ENCODE peak calls at places on chromosomes 13 and 19, in four cellular contexts. F is Peyer's patch; B is heart right ventricle; C is CD4-positive, alpha-beta T cell. N is an unnamed sample.

GRCh38 chr13:33218020-33218419 is 67.5 kb downstream of the STARD13 start:
- DNase-seq in F (no peak), B (no peak), C (no peak), N (no peak)

GRCh38 chr13:111043575-111043982 is 71.5 kb upstream of the ARHGEF7 start:
- DNase-seq in F (no peak), B (peak), C (no peak), N (no peak)

GRCh38 chr13:98482476-98483444 is 94.1 kb downstream of the STK24 start:
- DNase-seq in F (peak), B (peak), C (no peak), N (no peak)

GRCh38 chr19:7295912-7296486 is 1.8 kb upstream of the INSR start:
- DNase-seq in F (no peak), B (no peak), C (no peak), N (no peak)

GRCh38 chr19:37986048-37986750 is 79.2 kb downstream of the SIPA1L3 start:
- DNase-seq in F (no peak), B (no peak), C (no peak), N (no peak)

GRCh38 chr19:31099470-31100190 is 249.6 kb downstream of the TSHZ3 start:
- DNase-seq in F (no peak), B (no peak), C (no peak), N (no peak)

GRCh38 chr13:93535256-93535655 is 308.6 kb downstream of the GPC6 start:
- DNase-seq in F (no peak), B (no peak), C (no peak), N (no peak)

GRCh38 chr13:49821216-49821820 is 28.8 kb upstream of the KPNA3 start:
- DNase-seq in F (no peak), B (no peak), C (no peak), N (no peak)

GRCh38 chr13:104779311-104779710 is 1713.1 kb upstream of the SLC10A2 start:
- DNase-seq in F (no peak), B (no peak), C (no peak), N (no peak)

GRCh38 chr13:69274231-69274630 is 833.4 kb upstream of the ATXN8OS start:
- DNase-seq in F (no peak), B (no peak), C (no peak), N (no peak)

GRCh38 chr19:27966390-27966816 is 1246.5 kb downstream of the UQCRFS1 start:
- DNase-seq in F (no peak), B (no peak), C (no peak), N (no peak)

GRCh38 chr19:29687244-29687896 is 22.1 kb downstream of the PLEKHF1 start:
- DNase-seq in F (no peak), B (no peak), C (no peak), N (no peak)

GRCh38 chr19:13974073-13974472 is 21.8 kb downstream of the DCAF15 start:
- DNase-seq in F (peak), B (no peak), C (no peak), N (no peak)

GRCh38 chr19:45773384-45773783 is 4.3 kb upstream of the SIX5 start:
- DNase-seq in F (no peak), B (no peak), C (no peak), N (no peak)

GRCh38 chr13:102089177-102089576 is 312.7 kb downstream of the FGF14 start:
- DNase-seq in F (no peak), B (no peak), C (no peak), N (no peak)

GRCh38 chr13:92461402-92461801 is 765.2 kb upstream of the GPC6 start:
- DNase-seq in F (no peak), B (no peak), C (no peak), N (no peak)

GRCh38 chr19:14091885-14092462 is 1.4 kb upstream of the SAMD1 start:
- DNase-seq in F (peak), B (no peak), C (no peak), N (no peak)

GRCh38 chr19:4519521-4520277 is 1.4 kb upstream of the PLIN4 start:
- DNase-seq in F (no peak), B (peak), C (no peak), N (no peak)

GRCh38 chr19:17296976-17297375 is 6.2 kb downstream of the ABHD8 start:
- DNase-seq in F (no peak), B (no peak), C (no peak), N (no peak)

GRCh38 chr13:113777311-113778260 is 18.6 kb downstream of the TMEM255B start:
- DNase-seq in F (no peak), B (no peak), C (no peak), N (peak)

GRCh38 chr13:30866692-30867669 is 39.1 kb upstream of the MEDAG start:
- DNase-seq in F (no peak), B (no peak), C (no peak), N (no peak)

GRCh38 chr19:16160943-16161560 is 12.3 kb downstream of the CIB3 start:
- DNase-seq in F (no peak), B (no peak), C (no peak), N (no peak)

GRCh38 chr19:31639306-31639705 is 290.1 kb upstream of the TSHZ3 start:
- DNase-seq in F (no peak), B (no peak), C (no peak), N (no peak)

GRCh38 chr13:53260594-53260993 is 232.0 kb downstream of the OLFM4 start:
- DNase-seq in F (no peak), B (no peak), C (no peak), N (no peak)

GRCh38 chr19:29119582-29119981 is 93.4 kb downstream of the UQCRFS1 start:
- DNase-seq in F (no peak), B (no peak), C (no peak), N (no peak)

DNA sequence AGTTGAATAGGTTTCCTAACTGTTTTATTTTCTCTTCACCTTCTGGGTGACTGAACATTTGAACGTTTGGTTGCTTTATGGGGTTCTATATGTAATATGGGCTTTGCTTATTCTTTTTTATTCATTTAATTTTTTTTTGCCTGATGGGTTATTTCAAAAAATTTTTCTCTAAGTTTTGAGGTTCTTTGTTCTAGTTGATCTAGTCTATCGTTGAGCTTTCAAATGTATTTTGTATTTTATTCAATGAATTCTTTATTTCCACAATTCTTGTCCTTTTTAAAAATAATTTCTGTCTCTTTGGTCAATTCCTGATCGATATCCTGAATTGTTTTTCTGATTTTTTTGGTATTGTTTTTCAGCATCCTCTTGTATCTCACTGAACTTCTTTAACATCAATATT is 239.5 kb upstream of the PCDH9 start:
- DNase-seq in F (no peak), B (no peak), C (no peak), N (no peak)
- TF ChIP-seq CTCF in F (no peak), B (no peak), C (no peak), N (no peak)

GRCh38 chr19:33736158-33736557 is 60.5 kb upstream of the KCTD15 start:
- DNase-seq in F (no peak), B (no peak), C (no peak), N (no peak)
- TF ChIP-seq CTCF in F (no peak), B (no peak), C (no peak), N (no peak)

GRCh38 chr13:45325806-45326205 is 15.2 kb downstream of the TPT1 start:
- DNase-seq in F (no peak), B (peak), C (no peak), N (no peak)

GRCh38 chr13:45328661-45329105 is 12.3 kb downstream of the TPT1 start:
- DNase-seq in F (no peak), B (no peak), C (no peak), N (no peak)

GRCh38 chr13:45331981-45332830 is 8.8 kb downstream of the TPT1 start:
- DNase-seq in F (no peak), B (no peak), C (no peak), N (no peak)

GRCh38 chr13:45331123-45331619 is 9.8 kb downstream of the TPT1 start:
- DNase-seq in F (no peak), B (no peak), C (no peak), N (no peak)

GRCh38 chr13:45327253-45327954 is 13.6 kb downstream of the TPT1 start:
- DNase-seq in F (no peak), B (no peak), C (no peak), N (no peak)
- TF ChIP-seq CTCF in F (no peak), B (no peak), C (no peak), N (no peak)

DNA sequence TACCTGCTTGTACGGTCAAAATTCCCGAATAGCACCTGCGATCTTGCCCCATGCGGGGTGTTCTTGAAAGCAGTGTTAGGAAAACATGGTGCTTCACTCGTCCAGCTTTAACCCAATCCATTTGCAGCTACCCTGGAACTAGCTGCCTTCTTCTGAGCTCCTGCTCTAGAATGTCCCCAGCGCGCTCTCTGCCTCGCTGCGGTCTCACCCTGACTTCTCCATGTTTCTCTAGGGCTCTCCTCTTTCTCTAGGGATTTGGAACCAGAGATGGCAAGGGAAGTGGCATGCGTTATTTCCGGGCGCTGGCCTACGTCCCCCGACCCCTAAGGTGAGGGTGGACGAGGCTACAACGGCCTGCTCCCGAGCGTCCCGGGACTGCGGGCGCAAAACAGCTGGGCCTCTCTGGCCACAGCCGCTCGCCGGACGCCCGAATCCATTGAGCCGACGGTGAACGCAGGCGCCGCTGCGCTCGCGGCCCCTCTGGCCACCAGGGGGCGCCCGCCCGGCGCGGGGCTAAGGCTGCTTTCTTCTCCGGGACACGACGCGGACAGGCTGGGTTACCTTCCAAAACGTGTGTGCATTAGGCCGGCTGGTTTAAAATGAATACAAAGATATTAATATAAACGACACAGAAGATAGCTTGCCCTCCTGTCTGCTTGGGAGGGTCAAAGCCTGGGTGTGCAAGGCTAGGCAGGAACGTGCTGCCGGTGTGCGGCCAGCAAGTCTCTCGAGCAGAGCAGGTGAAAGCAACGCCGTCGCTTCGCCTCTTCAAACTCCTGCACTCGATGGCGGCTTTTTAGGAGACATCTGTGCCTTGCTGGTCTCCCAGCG is 1.8 kb upstream of the SPRY2 start:
- DNase-seq in F (peak), B (peak), C (peak), N (peak)
- TF ChIP-seq CTCF in F (peak), B (peak), C (peak), N (peak)

GRCh38 chr19:46784262-46785053 is 3.9 kb downstream of the SLC1A5 start:
- DNase-seq in F (peak), B (peak), C (no peak), N (peak)
- TF ChIP-seq CTCF in F (peak), B (no peak), C (peak), N (no peak)

GRCh38 chr19:53808710-53809125 is 15.4 kb downstream of the NLRP12 start:
- DNase-seq in F (no peak), B (no peak), C (no peak), N (no peak)
- TF ChIP-seq CTCF in F (no peak), B (peak), C (no peak), N (peak)

GRCh38 chr13:64154514-64154913 is 2738.9 kb upstream of the PCDH20 start:
- DNase-seq in F (no peak), B (no peak), C (no peak), N (no peak)
- TF ChIP-seq CTCF in F (no peak), B (no peak), C (no peak), N (peak)

GRCh38 chr19:48897181-48897580 is 1.4 kb downstream of the TULP2 start:
- DNase-seq in F (no peak), B (no peak), C (no peak), N (no peak)

GRCh38 chr19:48896191-48896720 is 2.3 kb downstream of the TULP2 start:
- DNase-seq in F (peak), B (peak), C (no peak), N (peak)

GRCh38 chr19:48900477-48901452 is 653 bp downstream of the NUCB1 start:
- DNase-seq in F (no peak), B (no peak), C (no peak), N (no peak)

GRCh38 chr19:48895226-48895625 is 3.3 kb downstream of the TULP2 start:
- DNase-seq in F (no peak), B (no peak), C (no peak), N (no peak)

DNA sequence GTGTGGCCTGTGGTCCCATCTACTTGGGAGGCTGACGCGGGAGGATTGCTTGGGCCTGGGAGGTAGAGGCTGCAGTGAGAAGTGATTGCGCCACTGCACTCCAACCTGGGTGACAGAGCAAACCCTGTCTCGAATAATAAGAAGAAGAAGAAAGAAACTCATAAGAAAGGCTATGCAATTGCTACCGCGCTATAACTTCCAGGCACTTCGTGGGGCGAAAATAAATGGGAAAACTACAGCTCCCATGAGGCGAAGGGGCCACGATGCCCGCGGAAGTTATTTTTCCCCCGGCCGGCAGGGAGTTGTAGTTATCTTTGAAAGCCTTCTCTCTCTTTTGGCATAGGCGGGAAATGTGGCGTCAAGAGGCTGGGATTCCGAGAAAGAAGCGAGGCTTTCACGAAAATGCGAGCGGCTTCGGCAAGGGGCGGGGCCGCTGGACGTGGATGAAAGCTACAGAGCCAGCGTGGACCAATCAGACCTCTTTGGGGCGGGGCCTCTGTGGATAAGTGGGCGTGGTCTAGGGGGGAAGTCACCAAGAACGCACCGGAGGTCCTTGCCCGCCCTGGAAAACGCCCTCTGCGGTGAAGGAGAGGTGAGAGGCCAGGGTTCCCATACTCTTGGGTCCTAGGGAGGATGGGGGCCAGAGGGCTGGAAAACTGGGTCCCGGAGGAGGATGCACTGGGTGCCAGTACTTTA is at the start of gene NUCB1:
- DNase-seq in F (peak), B (peak), C (peak), N (peak)
- TF ChIP-seq CTCF in F (no peak), B (no peak), C (no peak), N (peak)

GRCh38 chr13:72648513-72649065 is 78.8 kb downstream of the MZT1 start:
- DNase-seq in F (no peak), B (no peak), C (no peak), N (no peak)
- TF ChIP-seq CTCF in F (no peak), B (no peak), C (no peak), N (peak)

N was measured in neural crest cell.